ENCODE peak calls at places on chromosomes 3 and 15, in six cellular contexts. S, Y, J, K, A and X are unnamed samples.

GRCh38 chr3:168241156-168241555 is 145.4 kb upstream of the GOLIM4 start:
- DNase-seq in S (no peak), Y (no peak), J (no peak), K (no peak), A (no peak), X (no peak)

GRCh38 chr15:98801234-98801561 is 152.9 kb downstream of the IGF1R start:
- DNase-seq in S (peak), Y (no peak), J (no peak), K (no peak), A (no peak), X (no peak)

GRCh38 chr15:80183291-80183690 is 30.5 kb downstream of the FAH start:
- DNase-seq in S (no peak), Y (no peak), J (no peak), K (no peak), A (no peak), X (no peak)

GRCh38 chr3:101329016-101329673 is 8.8 kb upstream of the IMPG2 start:
- DNase-seq in S (no peak), Y (no peak), J (no peak), K (no peak), A (no peak), X (no peak)

GRCh38 chr15:56019060-56019793 is 25.8 kb upstream of the NEDD4 start:
- DNase-seq in S (no peak), Y (no peak), J (no peak), K (no peak), A (no peak), X (no peak)

GRCh38 chr15:41648097-41648496 is 12.1 kb upstream of the MGA start:
- DNase-seq in S (no peak), Y (no peak), J (no peak), K (no peak), A (no peak), X (peak)

GRCh38 chr3:41274944-41275668 is 75.8 kb downstream of the CTNNB1 start:
- DNase-seq in S (no peak), Y (no peak), J (no peak), K (no peak), A (no peak), X (peak)

GRCh38 chr3:147393261-147393964 is 12.9 kb downstream of the ZIC4 start:
- DNase-seq in S (no peak), Y (no peak), J (no peak), K (no peak), A (no peak), X (no peak)

GRCh38 chr15:94951538-94951937 is 720.2 kb downstream of the MCTP2 start:
- DNase-seq in S (no peak), Y (no peak), J (no peak), K (no peak), A (no peak), X (no peak)

GRCh38 chr3:46995901-46996562 is 16.6 kb downstream of the NBEAL2 start:
- DNase-seq in S (no peak), Y (no peak), J (no peak), K (no peak), A (peak), X (no peak)

GRCh38 chr3:109927161-109927560 is 589.8 kb upstream of the DPPA4 start:
- DNase-seq in S (peak), Y (no peak), J (no peak), K (no peak), A (no peak), X (peak)

GRCh38 chr3:159532577-159532976 is 456.1 kb upstream of the IL12A start:
- DNase-seq in S (no peak), Y (no peak), J (no peak), K (no peak), A (no peak), X (no peak)

GRCh38 chr3:170159933-170160332 is 21.6 kb downstream of the PHC3 start:
- DNase-seq in S (no peak), Y (no peak), J (no peak), K (no peak), A (no peak), X (no peak)

GRCh38 chr3:121574449-121574848 is 6.7 kb downstream of the ARGFX start:
- DNase-seq in S (no peak), Y (no peak), J (peak), K (no peak), A (no peak), X (no peak)

GRCh38 chr3:30826381-30827061 is 67.9 kb downstream of the GADL1 start:
- DNase-seq in S (peak), Y (no peak), J (no peak), K (peak), A (no peak), X (no peak)

GRCh38 chr3:186360779-186361178 is 1.3 kb downstream of the DGKG start:
- DNase-seq in S (no peak), Y (no peak), J (peak), K (no peak), A (peak), X (no peak)

GRCh38 chr15:39976291-39977274 is 42.7 kb downstream of the EIF2AK4 start:
- DNase-seq in S (peak), Y (peak), J (peak), K (peak), A (peak), X (no peak)
- TF ChIP-seq CTCF in S (peak), Y (peak), J (peak), K (peak), A (peak), X (peak)

DNA sequence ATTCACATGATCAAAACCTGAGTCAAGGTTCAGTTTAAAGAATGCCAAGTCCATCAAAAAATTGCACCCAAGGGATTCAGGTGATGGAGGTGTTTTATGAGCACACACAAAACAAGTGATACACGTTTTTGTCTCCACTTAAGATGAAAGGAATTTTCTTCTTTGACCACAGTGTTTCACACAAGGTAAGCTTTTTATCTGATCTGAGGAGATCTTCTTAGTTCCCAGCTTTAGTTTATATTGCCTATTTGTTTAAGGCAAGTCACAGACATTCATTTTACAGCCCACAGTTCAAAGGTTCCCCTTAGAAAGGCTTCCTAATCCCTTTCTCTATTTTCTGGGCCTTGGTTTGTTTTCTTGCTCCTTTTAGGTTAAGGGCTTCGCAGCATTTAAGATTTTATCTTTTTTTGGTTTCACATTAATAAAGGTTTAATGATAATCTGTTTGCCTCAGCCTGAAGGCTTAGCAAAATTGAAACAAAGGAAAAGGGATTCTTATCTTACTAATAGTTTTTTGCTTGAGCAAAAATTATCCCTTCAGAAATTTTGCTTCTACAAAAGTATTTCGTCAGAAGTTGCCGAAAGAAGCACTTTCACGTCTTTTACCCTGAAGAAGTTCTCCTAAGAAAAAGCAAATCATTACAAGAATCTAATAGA is 420.5 kb upstream of the NAALADL2 start:
- DNase-seq in S (peak), Y (no peak), J (no peak), K (no peak), A (no peak), X (no peak)
- H3K4me3 ChIP-seq in S (peak), Y (no peak), J (no peak), K (peak), A (peak), X (peak)

GRCh38 chr3:43155016-43155415 is 49.1 kb upstream of the POMGNT2 start:
- DNase-seq in S (no peak), Y (no peak), J (no peak), K (no peak), A (no peak), X (no peak)

GRCh38 chr3:43153189-43154083 is 47.6 kb upstream of the POMGNT2 start:
- DNase-seq in S (no peak), Y (peak), J (peak), K (peak), A (no peak), X (no peak)

GRCh38 chr3:43156812-43157455 is 51.1 kb upstream of the POMGNT2 start:
- DNase-seq in S (no peak), Y (no peak), J (no peak), K (no peak), A (no peak), X (no peak)

GRCh38 chr3:43152649-43153048 is 46.8 kb upstream of the POMGNT2 start:
- DNase-seq in S (peak), Y (no peak), J (peak), K (no peak), A (no peak), X (no peak)

GRCh38 chr3:43155464-43156121 is 49.7 kb upstream of the POMGNT2 start:
- DNase-seq in S (peak), Y (no peak), J (peak), K (peak), A (no peak), X (no peak)
- TF ChIP-seq CTCF in S (peak), Y (peak), J (peak), K (no peak), A (peak), X (peak)

GRCh38 chr15:101439285-101439919 is 50.1 kb downstream of the PCSK6 start:
- DNase-seq in S (no peak), Y (no peak), J (no peak), K (no peak), A (no peak), X (no peak)
- H3K4me3 ChIP-seq in S (no peak), Y (no peak), J (no peak), K (no peak), A (no peak), X (no peak)

GRCh38 chr3:39180546-39181346 is 11.6 kb downstream of the XIRP1 start:
- DNase-seq in S (peak), Y (peak), J (peak), K (peak), A (peak), X (no peak)
- TF ChIP-seq CTCF in S (no peak), Y (peak), J (no peak), K (no peak), A (peak), X (no peak)

DNA sequence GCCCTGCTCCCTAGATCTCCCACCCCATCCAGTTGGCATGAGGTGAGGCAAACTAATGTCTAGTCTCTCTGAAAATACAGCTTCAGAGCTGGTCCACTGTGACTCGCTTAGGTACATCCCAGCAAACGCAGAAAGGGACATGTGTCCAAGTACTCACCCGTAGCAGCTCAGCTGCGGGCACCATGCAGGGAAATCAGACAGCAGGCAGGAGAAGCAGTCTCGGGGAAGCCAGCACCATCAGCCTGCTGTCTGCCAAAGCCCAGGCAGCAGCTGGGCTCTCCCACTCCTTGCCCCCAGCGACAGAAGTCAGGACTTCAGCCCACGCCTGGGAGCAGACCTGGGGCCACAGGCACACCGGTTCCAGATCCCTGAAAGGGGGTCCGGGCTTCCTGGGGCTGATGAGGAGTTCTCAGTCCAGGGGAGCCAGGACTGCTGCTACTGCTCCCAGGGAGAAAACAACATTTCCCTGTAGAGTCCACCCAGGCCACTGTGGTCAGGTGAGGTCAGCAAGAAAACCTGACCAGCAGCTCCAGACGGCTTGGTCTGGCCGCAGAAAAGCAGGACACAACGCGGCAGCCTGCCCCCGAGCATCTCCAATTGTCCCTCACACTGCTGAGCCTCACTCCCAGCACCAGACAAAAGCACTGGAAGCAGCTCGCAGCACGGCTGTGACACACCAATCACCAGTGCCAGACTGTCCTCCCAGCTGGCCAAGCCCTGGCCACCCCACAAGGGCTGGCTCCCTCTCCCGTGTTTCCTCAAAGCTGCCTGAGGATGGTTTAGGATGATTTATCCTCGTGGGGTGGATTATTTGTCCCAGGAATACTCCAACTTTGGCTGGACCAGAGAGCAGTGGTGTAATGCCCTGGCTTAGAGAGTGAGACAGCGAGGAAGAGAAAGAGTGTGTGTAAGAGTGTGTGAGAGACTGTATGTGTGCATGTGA is 34.7 kb downstream of the SEMA5B start:
- DNase-seq in S (no peak), Y (no peak), J (peak), K (no peak), A (no peak), X (no peak)
- H3K4me3 ChIP-seq in S (no peak), Y (no peak), J (peak), K (no peak), A (no peak), X (no peak)

GRCh38 chr3:72187131-72187530 is 402.2 kb upstream of the PROK2 start:
- DNase-seq in S (no peak), Y (no peak), J (no peak), K (no peak), A (no peak), X (no peak)
- TF ChIP-seq CTCF in S (no peak), Y (peak), J (no peak), K (no peak), A (peak), X (peak)

GRCh38 chr3:9838856-9839255 is 5.0 kb downstream of the RPUSD3 start:
- DNase-seq in S (no peak), Y (no peak), J (no peak), K (no peak), A (no peak), X (no peak)
- H3K4me3 ChIP-seq in S (no peak), Y (no peak), J (no peak), K (no peak), A (no peak), X (no peak)

GRCh38 chr3:149486726-149487125 is 12.2 kb downstream of the TM4SF4 start:
- DNase-seq in S (no peak), Y (no peak), J (no peak), K (no peak), A (no peak), X (no peak)

GRCh38 chr3:149489060-149489690 is 14.7 kb downstream of the TM4SF4 start:
- DNase-seq in S (peak), Y (no peak), J (peak), K (no peak), A (no peak), X (no peak)

GRCh38 chr3:149490260-149490971 is 15.9 kb downstream of the TM4SF4 start:
- DNase-seq in S (no peak), Y (no peak), J (no peak), K (no peak), A (no peak), X (no peak)

GRCh38 chr3:149493315-149494021 is 19.0 kb downstream of the TM4SF4 start:
- DNase-seq in S (no peak), Y (no peak), J (no peak), K (no peak), A (no peak), X (no peak)

DNA sequence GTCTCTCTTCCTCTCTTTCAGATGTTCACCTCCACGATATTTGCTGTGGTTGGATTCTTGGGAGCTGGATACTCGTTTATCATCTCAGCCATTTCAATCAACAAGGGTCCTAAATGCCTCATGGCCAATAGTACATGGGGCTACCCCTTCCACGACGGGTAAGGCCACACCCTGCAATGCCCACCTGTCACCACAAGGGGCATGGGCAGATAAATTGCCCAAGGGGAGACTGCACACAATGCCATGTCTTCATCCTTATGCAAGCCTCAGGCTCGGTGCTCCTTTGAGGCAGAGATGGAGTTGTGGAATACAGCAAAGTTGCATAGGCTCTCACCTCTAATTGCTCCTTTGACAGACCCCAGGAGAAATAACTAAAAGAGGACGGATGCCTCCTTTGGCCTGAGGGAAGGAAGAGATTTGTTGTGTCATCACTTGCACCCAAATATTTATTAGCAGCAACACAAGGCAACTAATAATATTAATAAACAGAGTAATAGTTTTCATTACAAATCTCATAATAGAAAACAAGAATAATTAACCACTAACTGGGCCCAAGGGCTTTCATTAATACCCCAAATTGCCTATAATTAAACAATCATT is 13.2 kb downstream of the TM4SF4 start:
- DNase-seq in S (no peak), Y (no peak), J (peak), K (no peak), A (no peak), X (no peak)
- TF ChIP-seq CTCF in S (peak), Y (peak), J (peak), K (no peak), A (peak), X (peak)